ENCODE peak calls at places on chromosomes 13 and 19, in seven cellular contexts. A, F, Q, C, G, W and I are unnamed samples.

GRCh38 chr19:6903446-6903845 is 16.1 kb downstream of the ADGRE1 start:
- DNase-seq in W (no peak), G (no peak), A (no peak), Q (no peak), F (no peak), C (no peak), I (no peak)

GRCh38 chr19:21260164-21260847 is 68.9 kb downstream of the ZNF708 start:
- DNase-seq in W (no peak), C (no peak), A (no peak), Q (no peak), G (no peak), F (no peak), I (no peak)

GRCh38 chr13:42836930-42837329 is 55.5 kb downstream of the FAM216B start:
- DNase-seq in A (peak), C (no peak), F (no peak), Q (peak), G (no peak), W (no peak), I (no peak)

GRCh38 chr13:99265823-99266426 is 7.7 kb upstream of the GPR18 start:
- DNase-seq in A (peak), C (no peak), F (no peak), G (no peak), Q (peak), W (no peak), I (no peak)

GRCh38 chr13:73138276-73138950 is 79.6 kb downstream of the KLF5 start:
- DNase-seq in A (no peak), C (no peak), G (no peak), W (peak), F (no peak), Q (peak), I (no peak)

GRCh38 chr13:91381371-91381770 is 17.1 kb upstream of the GPC5 start:
- DNase-seq in C (no peak), Q (no peak), A (peak), W (no peak), G (no peak), F (no peak), I (no peak)

GRCh38 chr13:30301827-30302226 is 5.5 kb downstream of the KATNAL1 start:
- DNase-seq in A (no peak), Q (no peak), F (no peak), G (no peak), C (no peak), W (no peak), I (no peak)

GRCh38 chr13:48121733-48122132 is 26.8 kb upstream of the MED4 start:
- DNase-seq in A (no peak), G (no peak), C (no peak), Q (no peak), F (no peak), W (no peak), I (no peak)

GRCh38 chr19:34962281-34962944 is 1.6 kb downstream of the ZNF792 start:
- DNase-seq in W (no peak), G (no peak), F (no peak), A (peak), Q (no peak), C (no peak), I (no peak)

GRCh38 chr19:37594982-37595382 is 306 bp downstream of the ZNF540 start:
- DNase-seq in Q (no peak), F (peak), G (peak), A (no peak), W (peak), C (peak), I (peak)

GRCh38 chr19:30253581-30253996 is 118.6 kb upstream of the ZNF536 start:
- DNase-seq in C (no peak), W (no peak), Q (no peak), A (no peak), G (no peak), F (no peak), I (no peak)

GRCh38 chr13:110576736-110577476 is 15.4 kb upstream of the RAB20 start:
- DNase-seq in W (peak), Q (no peak), G (no peak), C (no peak), F (no peak), A (no peak), I (no peak)

GRCh38 chr19:18055967-18056366 is 30.8 kb downstream of the IL12RB1 start:
- DNase-seq in F (no peak), G (no peak), A (no peak), W (no peak), Q (no peak), C (no peak), I (no peak)

GRCh38 chr13:49376121-49376520 is 67.7 kb downstream of the CAB39L start:
- DNase-seq in G (no peak), C (no peak), A (no peak), Q (no peak), W (no peak), F (no peak), I (no peak)

GRCh38 chr13:111877906-111878305 is 189.0 kb upstream of the SOX1 start:
- DNase-seq in A (no peak), Q (no peak), G (no peak), C (no peak), F (no peak), W (no peak), I (no peak)

GRCh38 chr13:76225815-76226489 is 589.8 kb downstream of the LMO7 start:
- DNase-seq in C (peak), G (no peak), W (no peak), F (no peak), Q (peak), A (no peak), I (no peak)

GRCh38 chr13:33953781-33954180 is 135.8 kb downstream of the RFC3 start:
- DNase-seq in C (no peak), W (no peak), G (no peak), Q (no peak), A (no peak), F (no peak), I (no peak)

GRCh38 chr19:13644648-13645047 is 119.7 kb upstream of the MRI1 start:
- DNase-seq in F (no peak), C (no peak), A (no peak), Q (no peak), G (no peak), W (no peak), I (no peak)

GRCh38 chr13:68125087-68125480 is 894.9 kb upstream of the PCDH9 start:
- DNase-seq in G (no peak), Q (no peak), A (no peak), C (no peak), F (no peak), W (no peak), I (no peak)

GRCh38 chr19:5484398-5485285 is 29.4 kb downstream of the ZNRF4 start:
- DNase-seq in F (no peak), Q (peak), C (no peak), W (peak), G (no peak), A (no peak), I (no peak)

GRCh38 chr13:36981156-36981743 is 17.9 kb downstream of the ALG5 start:
- DNase-seq in F (no peak), G (no peak), Q (peak), W (no peak), C (no peak), A (peak), I (no peak)

GRCh38 chr13:75919660-75920199 is 283.6 kb downstream of the LMO7 start:
- DNase-seq in A (no peak), C (no peak), G (no peak), W (no peak), F (no peak), Q (no peak), I (no peak)

GRCh38 chr13:50627111-50627510 is 216.4 kb downstream of the DLEU7 start:
- DNase-seq in F (no peak), A (no peak), W (no peak), Q (no peak), C (no peak), G (no peak), I (no peak)

GRCh38 chr13:49063526-49063925 is 87.8 kb downstream of the FNDC3A start:
- DNase-seq in G (no peak), Q (no peak), F (no peak), W (no peak), A (peak), C (no peak), I (no peak)

GRCh38 chr19:14492756-14493337 is 3.1 kb downstream of the GIPC1 start:
- DNase-seq in F (no peak), W (no peak), Q (no peak), A (no peak), C (no peak), G (no peak), I (no peak)

GRCh38 chr19:19748249-19748938 is 15.5 kb upstream of the ZNF14 start:
- DNase-seq in W (peak), Q (no peak), C (no peak), A (no peak), G (no peak), F (no peak), I (no peak)

GRCh38 chr19:13502231-13502630 is 4.0 kb downstream of the CACNA1A start:
- DNase-seq in G (no peak), Q (no peak), C (no peak), F (no peak), A (no peak), W (no peak), I (no peak)

GRCh38 chr13:22076658-22077057 is 405.8 kb downstream of the FGF9 start:
- DNase-seq in A (no peak), F (no peak), C (no peak), G (no peak), W (no peak), Q (no peak), I (no peak)

GRCh38 chr19:55257461-55258411 is 1.1 kb downstream of the PPP6R1 start:
- DNase-seq in C (no peak), Q (peak), G (no peak), W (no peak), A (peak), F (no peak), I (peak)

GRCh38 chr19:35856546-35857149 is at the start of gene KIRREL2:
- DNase-seq in A (no peak), W (no peak), Q (peak), F (no peak), G (no peak), C (no peak), I (no peak)

GRCh38 chr19:53076984-53077383 is 26.2 kb downstream of the ZNF160 start:
- DNase-seq in F (no peak), C (peak), G (no peak), A (peak), W (no peak), Q (peak), I (no peak)

GRCh38 chr13:99256709-99257108 is 1.5 kb downstream of the GPR18 start:
- DNase-seq in G (no peak), Q (no peak), W (no peak), A (no peak), F (no peak), C (no peak), I (no peak)

GRCh38 chr19:58093071-58093470 is 5.0 kb downstream of the ZSCAN18 start:
- DNase-seq in F (no peak), W (no peak), G (no peak), A (no peak), C (no peak), Q (no peak), I (no peak)

GRCh38 chr13:75319244-75319643 is 162.7 kb downstream of the TBC1D4 start:
- DNase-seq in G (no peak), Q (no peak), W (no peak), C (no peak), A (peak), F (no peak), I (no peak)

DNA sequence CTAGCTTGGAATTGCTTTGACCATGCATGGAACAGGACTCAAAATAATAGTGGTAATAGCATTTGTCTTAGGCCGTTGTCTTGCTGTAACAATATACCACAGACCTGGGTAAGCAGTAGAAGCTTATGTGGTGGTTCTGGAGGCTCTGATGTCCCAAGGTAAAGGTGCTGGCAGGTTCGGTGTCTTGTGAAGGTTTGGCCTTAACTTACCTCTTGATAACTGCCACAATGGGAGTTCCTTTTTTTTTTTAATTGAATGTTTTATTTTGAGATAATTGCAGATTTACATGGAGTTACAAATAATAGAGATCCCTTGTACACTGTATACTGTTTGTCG is 5.8 kb downstream of the RPL21 start:
- DNase-seq in F (no peak), C (no peak), A (no peak), W (no peak), Q (no peak), G (no peak), I (no peak)
- TF ChIP-seq POLR2AphosphoS5 in F (no peak), C (no peak), A (no peak), W (no peak), Q (no peak), G (no peak), I (no peak)

DNA sequence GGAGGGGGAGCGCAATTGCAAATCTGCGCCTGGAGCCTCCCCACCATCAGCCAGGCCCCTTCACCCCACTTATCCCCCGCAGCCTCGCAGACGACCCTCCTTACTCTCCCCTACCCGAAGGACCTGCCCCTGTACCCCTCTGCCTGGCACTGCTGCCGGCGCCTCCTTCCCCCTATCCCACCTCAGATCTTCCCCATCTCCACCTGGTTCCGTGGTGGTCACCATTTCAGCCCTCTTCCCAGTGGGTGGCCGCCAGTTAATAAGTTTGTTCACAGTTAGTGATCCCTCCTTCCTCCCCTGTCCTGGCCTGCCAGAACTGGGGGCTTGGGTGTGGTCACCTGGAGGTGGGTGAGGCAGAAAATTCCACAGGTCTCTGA is 397 bp downstream of the SLC44A2 start:
- DNase-seq in Q (peak), A (no peak), W (no peak), F (no peak), C (no peak), G (no peak), I (no peak)
- H3K4me3 ChIP-seq in Q (peak), A (peak), W (peak), F (peak), C (peak), G (no peak), I (peak)

DNA sequence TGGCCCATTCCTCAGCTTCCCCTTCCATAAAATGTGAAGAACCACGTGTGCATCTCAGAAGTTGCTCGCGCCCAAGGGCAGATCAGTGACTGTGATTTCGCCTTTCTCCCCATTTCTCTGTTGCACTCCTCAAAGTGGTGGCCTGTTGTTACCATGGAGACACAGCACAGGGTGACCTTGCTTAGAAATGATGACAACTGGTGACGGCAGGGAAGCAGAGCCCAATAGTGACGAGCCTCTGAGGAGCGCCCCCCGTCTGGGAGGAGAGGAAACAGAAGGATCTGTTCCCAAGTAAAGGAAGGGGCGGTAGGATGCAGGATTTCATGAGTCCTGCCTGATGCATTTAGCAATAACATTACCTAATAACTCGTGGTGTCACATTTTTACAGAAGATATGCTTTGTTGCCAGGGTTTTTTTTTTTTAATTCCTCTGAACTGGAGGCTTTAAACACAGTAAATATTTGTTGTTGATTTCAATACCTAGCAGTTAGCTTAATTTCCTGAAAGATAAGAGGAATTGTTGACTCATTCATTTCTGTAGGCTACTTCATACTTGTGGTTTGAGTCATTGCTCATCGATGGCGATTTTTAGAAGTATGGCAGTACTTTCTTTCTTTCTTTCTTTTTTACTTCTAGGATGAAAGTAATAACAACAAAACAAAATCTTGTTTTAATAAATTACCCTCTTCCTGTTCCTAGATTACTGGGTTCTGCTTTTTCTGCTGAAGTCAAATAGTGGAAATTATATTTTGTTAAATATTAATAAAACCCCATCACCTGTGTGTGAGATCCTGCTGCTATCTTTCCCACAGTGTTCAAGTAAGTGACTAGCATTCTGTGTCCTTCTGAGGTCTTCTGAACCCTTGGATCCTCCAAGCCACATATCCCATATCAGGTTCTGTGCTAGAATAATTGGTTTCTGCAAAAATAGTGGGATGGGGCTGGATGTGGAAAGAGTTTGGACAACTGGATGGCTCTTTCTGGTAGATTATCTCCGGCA is 36.0 kb downstream of the MBNL2 start:
- DNase-seq in G (peak), Q (peak), F (peak), C (peak), W (no peak), A (peak), I (peak)
- TF ChIP-seq POLR2AphosphoS5 in G (no peak), Q (no peak), F (peak), C (peak), W (no peak), A (peak), I (no peak)

DNA sequence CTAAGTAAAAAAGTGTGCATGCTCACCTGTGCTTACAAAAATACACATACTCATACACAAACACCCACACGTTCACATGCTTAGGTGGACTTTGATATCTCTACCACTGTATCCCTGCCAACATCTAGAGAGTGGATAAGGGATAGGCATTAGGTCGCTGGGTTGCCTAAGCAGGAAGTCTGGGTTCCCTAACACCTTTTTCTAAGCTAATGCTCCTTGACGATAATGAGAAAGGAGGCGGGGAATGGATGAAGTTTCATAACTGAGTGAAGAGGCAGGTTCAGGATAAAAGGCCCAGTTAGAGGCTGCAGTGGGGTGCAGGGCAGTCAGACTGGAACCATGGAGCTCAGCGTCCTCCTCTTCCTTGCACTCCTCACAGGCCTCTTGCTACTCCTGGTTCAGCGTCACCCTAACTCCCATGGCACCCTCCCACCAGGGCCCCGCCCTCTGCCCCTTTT is 41.9 kb upstream of the CYP2A7 start:
- DNase-seq in F (no peak), A (no peak), G (no peak), C (no peak), Q (no peak), W (peak), I (no peak)
- H3K4me3 ChIP-seq in F (no peak), A (no peak), G (no peak), C (no peak), Q (no peak), W (no peak), I (no peak)